ENCODE peak calls at places on chromosomes 16 and 17, in four cellular contexts. B is neural progenitor cell, F is mesenchymal stem cell, Q is ovary. C is an unnamed sample. For H3K4me1, the result is how much of the 10 kb centered on the place peaks cover.

GRCh38 chr16:12094537-12095265 is 118.2 kb downstream of the SNX29 start:
- DNase-seq in B (no peak), F (peak), Q (peak), C (peak)

GRCh38 chr16:15643453-15644305 is 725 bp upstream of the MARF1 start:
- DNase-seq in B (no peak), F (peak), Q (peak), C (no peak)

GRCh38 chr16:69563605-69564580 is 1.9 kb upstream of the NFAT5 start:
- DNase-seq in B (peak), F (peak), Q (no peak), C (no peak)

GRCh38 chr17:17391575-17392370 is 85.0 kb upstream of the MED9 start:
- DNase-seq in B (no peak), F (no peak), Q (no peak), C (no peak)

GRCh38 chr17:80717661-80718060 is 173.0 kb downstream of the RPTOR start:
- DNase-seq in B (peak), F (no peak), Q (no peak), C (no peak)

GRCh38 chr17:41026668-41027471 is at the start of gene KRTAP1-5:
- DNase-seq in B (no peak), F (peak), Q (no peak), C (no peak)

GRCh38 chr17:64074704-64075484 is 54.5 kb upstream of the ICAM2 start:
- DNase-seq in B (no peak), F (peak), Q (no peak), C (no peak)

GRCh38 chr17:77886387-77886728 is 72.1 kb upstream of the TNRC6C start:
- DNase-seq in B (no peak), F (no peak), Q (no peak), C (no peak)

GRCh38 chr16:21183995-21184394 is 25.5 kb downstream of the LDAF1 start:
- DNase-seq in B (no peak), F (no peak), Q (no peak), C (no peak)

GRCh38 chr17:33012522-33013033 is 20.9 kb downstream of the SPACA3 start:
- DNase-seq in B (no peak), F (peak), Q (no peak), C (no peak)

GRCh38 chr17:64614266-64615011 is 47.7 kb downstream of the SMURF2 start:
- DNase-seq in B (no peak), F (no peak), Q (no peak), C (no peak)

GRCh38 chr17:80743181-80743771 is 198.6 kb downstream of the RPTOR start:
- DNase-seq in B (no peak), F (peak), Q (no peak), C (no peak)

GRCh38 chr17:45782889-45783592 is 1.1 kb upstream of the CRHR1 start:
- DNase-seq in B (peak), F (peak), Q (no peak), C (no peak)

GRCh38 chr17:80474231-80474932 is 2.0 kb downstream of the NPTX1 start:
- DNase-seq in B (peak), F (peak), Q (no peak), C (no peak)

GRCh38 chr17:16398270-16399267 is 16.8 kb upstream of the TRPV2 start:
- DNase-seq in B (no peak), F (peak), Q (no peak), C (no peak)

GRCh38 chr16:50627419-50627818 is 53.7 kb downstream of the SNX20 start:
- DNase-seq in B (peak), F (no peak), Q (peak), C (peak)

GRCh38 chr16:83870830-83871229 is 28.1 kb upstream of the MLYCD start:
- DNase-seq in B (no peak), F (no peak), Q (no peak), C (no peak)

GRCh38 chr16:4213721-4214120 is 28.2 kb downstream of the SRL start:
- DNase-seq in B (no peak), F (no peak), Q (no peak), C (no peak)

GRCh38 chr16:12728471-12728870 is 75.2 kb downstream of the CPPED1 start:
- DNase-seq in B (no peak), F (no peak), Q (no peak), C (no peak)

GRCh38 chr16:83744521-83744981 is 63.2 kb upstream of the HSBP1 start:
- DNase-seq in B (no peak), F (peak), Q (no peak), C (peak)

GRCh38 chr16:27993587-27993986 is 69.9 kb downstream of the GSG1L start:
- DNase-seq in B (no peak), F (no peak), Q (no peak), C (peak)

GRCh38 chr17:2937331-2938003 is 125.9 kb downstream of the OR1D5 start:
- DNase-seq in B (no peak), F (no peak), Q (no peak), C (no peak)

GRCh38 chr16:2008009-2008526 is 1.6 kb downstream of the ZNF598 start:
- DNase-seq in B (no peak), F (no peak), Q (peak), C (no peak)

GRCh38 chr16:3094289-3095027 is 4.6 kb downstream of the ZSCAN10 start:
- DNase-seq in B (peak), F (peak), Q (no peak), C (no peak)

GRCh38 chr17:58172369-58173071 is 5.7 kb downstream of the OR4D2 start:
- DNase-seq in B (peak), F (peak), Q (no peak), C (no peak)

GRCh38 chr16:69364088-69364487 is 12.5 kb upstream of the TMED6 start:
- DNase-seq in B (no peak), F (no peak), Q (no peak), C (no peak)

GRCh38 chr17:40992666-40993065 is 1.3 kb downstream of the KRTAP3-3 start:
- DNase-seq in B (no peak), F (no peak), Q (no peak), C (no peak)

DNA sequence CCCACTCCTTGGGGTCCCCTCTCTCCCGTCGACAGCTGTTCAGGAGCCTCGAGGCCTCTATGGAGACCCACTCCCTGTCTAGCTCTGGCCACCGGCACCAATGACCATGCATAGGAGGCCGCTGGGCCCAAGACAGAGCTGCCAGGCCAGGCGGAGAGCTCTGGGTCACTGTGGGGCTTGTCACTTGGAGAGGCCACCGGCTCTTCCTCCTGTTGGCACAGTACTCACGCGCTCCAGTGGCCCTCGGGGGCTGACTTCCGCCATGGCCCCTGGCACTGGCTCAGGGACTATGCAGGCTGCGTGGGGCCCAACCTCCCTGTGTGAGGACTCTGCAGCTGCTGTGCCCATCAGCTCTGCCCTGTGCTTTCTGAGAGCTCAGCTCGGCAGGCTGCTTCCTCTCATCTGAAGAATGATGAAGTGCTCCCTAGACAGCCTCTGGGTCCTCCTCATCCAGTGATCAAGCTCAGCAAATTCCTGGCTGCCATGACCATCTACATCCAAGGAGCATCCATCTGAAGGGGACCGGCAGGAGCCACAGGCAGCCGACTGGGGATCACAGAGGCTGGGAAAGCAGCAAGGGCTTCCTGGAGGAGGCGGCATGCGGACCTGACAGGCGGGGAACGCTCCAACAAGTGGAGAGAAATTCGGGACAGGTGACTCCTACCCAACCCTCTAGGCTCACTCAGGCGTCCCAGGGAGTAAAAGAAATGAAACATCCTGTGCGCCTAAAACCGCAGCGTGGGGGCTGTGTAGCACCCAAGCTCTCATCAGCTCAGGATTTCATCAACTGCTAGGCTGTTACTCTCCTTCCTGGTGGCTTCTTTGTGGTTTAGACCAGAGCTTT is 16.8 kb downstream of the GALNS start:
- DNase-seq in B (no peak), F (no peak), Q (no peak), C (no peak)
- H3K27ac ChIP-seq in B (no peak), F (no peak), Q (no peak), C (no peak)

DNA sequence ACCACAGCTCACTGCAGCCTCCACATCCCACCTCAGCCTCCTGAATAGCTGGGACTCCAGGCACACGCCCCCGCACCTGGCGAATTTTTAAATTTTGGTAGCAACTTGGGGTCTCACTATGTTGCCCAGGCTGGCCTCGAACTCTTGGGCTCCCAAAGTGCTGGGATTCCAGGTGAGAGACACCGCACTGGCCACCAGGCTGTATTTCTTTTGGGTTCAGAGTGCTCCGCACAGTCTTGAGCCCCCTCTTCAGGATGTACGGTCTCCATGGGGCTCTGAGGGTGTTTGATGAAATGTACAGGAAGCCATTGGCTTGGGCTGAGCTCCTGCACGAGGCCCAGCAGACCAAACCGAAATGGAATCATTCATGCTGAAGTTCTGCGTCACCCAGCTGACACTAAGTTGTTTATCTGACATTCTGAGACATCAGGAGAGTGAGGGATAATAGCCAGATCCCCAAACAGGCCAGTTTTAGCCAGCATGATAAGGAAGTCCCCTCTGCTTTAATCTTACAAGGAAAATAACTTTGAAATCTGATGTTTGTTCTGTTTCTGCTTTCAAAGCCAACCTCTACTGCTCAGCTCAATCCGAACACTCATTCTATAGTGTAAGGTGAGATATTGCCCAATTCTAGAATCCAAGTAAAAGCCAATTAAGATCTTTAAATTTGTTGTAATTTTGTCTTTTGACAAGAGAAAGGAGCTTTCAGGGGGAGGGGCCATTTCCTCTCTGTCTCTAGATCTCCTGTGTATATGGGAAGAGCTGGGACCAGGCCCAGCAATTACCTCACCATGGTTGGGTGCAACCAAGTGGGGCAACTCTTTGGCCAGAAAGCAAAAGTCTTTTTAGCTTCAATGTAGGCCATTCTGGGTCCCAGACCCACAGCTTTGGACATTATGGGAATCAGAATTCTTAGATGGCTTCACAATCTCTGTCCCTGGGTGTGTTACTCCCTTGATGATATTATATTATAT is 23.7 kb downstream of the GPR142 start:
- DNase-seq in B (no peak), F (no peak), Q (no peak), C (no peak)
- H3K4me1 ChIP-seq in B (under half), F (under half), Q (under half), C (under half)

DNA sequence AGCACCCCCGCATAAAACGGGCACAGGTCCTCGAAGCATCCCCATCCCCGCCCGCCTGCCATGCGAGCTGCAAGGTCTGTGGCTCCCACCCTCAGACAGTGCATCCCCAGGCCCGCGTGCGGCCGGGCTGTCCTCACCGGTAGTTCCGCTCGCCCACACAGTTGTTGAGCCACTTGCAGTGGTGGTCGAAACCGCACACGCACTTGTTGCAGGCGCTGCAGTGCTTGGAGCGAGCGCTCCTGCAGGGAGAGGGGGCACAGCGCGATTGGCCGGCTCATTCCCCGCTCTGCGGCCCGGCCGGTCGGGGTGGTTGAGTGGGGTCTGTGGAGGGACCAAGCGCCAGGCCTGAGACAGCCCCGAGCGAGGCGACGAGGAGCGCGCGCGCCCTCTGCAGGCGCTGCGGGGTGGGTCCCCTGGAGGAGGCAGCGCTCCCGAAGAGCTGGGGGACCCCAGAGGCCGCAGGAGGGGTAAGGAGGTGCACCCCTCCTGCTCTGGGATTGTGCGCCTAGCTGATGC is 6.0 kb upstream of the TPPP3 start:
- DNase-seq in B (peak), F (peak), Q (peak), C (no peak)
- H3K4me3 ChIP-seq in B (no peak), F (no peak), Q (no peak), C (no peak)

GRCh38 chr16:74480150-74481029 is 59.1 kb upstream of the CLEC18B start:
- DNase-seq in B (peak), F (no peak), Q (no peak), C (peak)
- H3K27ac ChIP-seq in B (peak), F (peak), Q (no peak), C (peak)

C was measured in tibial artery.